ENCODE peak calls at places on chromosome 14, in eight cellular contexts. One of them, this sample, is unnamed.

GRCh38 chr14:57865450-57866198 is at the start of gene SLC35F4:
- DNase-seq in spleen: no peak
- DNase-seq in GM12892: peak; percentile 5
- DNase-seq in HCT116: no peak
- DNase-seq in stomach: no peak
- DNase-seq in HepG2: no peak
- DNase-seq in transverse colon: no peak
- DNase-seq in upper lobe of left lung: peak; percentile 75
- DNase-seq in this sample: no peak

GRCh38 chr14:66508846-66509621 is 1.1 kb downstream of the GPHN start:
- DNase-seq in stomach: no peak
- DNase-seq in GM12892: peak; percentile 42
- DNase-seq in HepG2: no peak
- DNase-seq in spleen: peak; percentile 85
- DNase-seq in transverse colon: peak; percentile 50
- DNase-seq in upper lobe of left lung: peak; percentile 87
- DNase-seq in HCT116: no peak
- DNase-seq in this sample: peak; percentile 37

GRCh38 chr14:68361231-68361630 is 431.6 kb downstream of the ZFP36L1 start:
- DNase-seq in HepG2: no peak
- DNase-seq in upper lobe of left lung: no peak
- DNase-seq in HCT116: no peak
- DNase-seq in stomach: no peak
- DNase-seq in spleen: no peak
- DNase-seq in transverse colon: no peak
- DNase-seq in GM12892: no peak
- DNase-seq in this sample: no peak

GRCh38 chr14:91246051-91246852 is 1.7 kb upstream of the GPR68 start:
- DNase-seq in stomach: no peak
- DNase-seq in HCT116: no peak
- DNase-seq in transverse colon: peak; percentile 43
- DNase-seq in GM12892: no peak
- DNase-seq in upper lobe of left lung: peak; percentile 60
- DNase-seq in HepG2: no peak
- DNase-seq in spleen: peak; percentile 78
- DNase-seq in this sample: no peak

GRCh38 chr14:93103392-93104080 is 12.2 kb downstream of the ITPK1 start:
- DNase-seq in HepG2: no peak
- DNase-seq in upper lobe of left lung: no peak
- DNase-seq in HCT116: no peak
- DNase-seq in GM12892: peak; percentile 86
- DNase-seq in spleen: peak; percentile 94
- DNase-seq in stomach: peak; percentile 74
- DNase-seq in transverse colon: peak; percentile 83
- DNase-seq in this sample: no peak

GRCh38 chr14:103871596-103872480 is 24.5 kb upstream of the PPP1R13B start:
- DNase-seq in spleen: peak; percentile 91
- DNase-seq in upper lobe of left lung: peak; percentile 97
- DNase-seq in stomach: peak; percentile 91
- DNase-seq in transverse colon: peak; percentile 89
- DNase-seq in HepG2: no peak
- DNase-seq in HCT116: no peak
- DNase-seq in GM12892: peak; percentile 87
- DNase-seq in this sample: peak; percentile 82

GRCh38 chr14:60174352-60175254 is 9.4 kb upstream of the DHRS7 start:
- DNase-seq in transverse colon: no peak
- DNase-seq in upper lobe of left lung: no peak
- DNase-seq in GM12892: no peak
- DNase-seq in HepG2: no peak
- DNase-seq in stomach: no peak
- DNase-seq in HCT116: no peak
- DNase-seq in spleen: no peak
- DNase-seq in this sample: no peak

GRCh38 chr14:68405959-68406358 is 386.9 kb downstream of the ZFP36L1 start:
- DNase-seq in HepG2: no peak
- DNase-seq in HCT116: no peak
- DNase-seq in stomach: no peak
- DNase-seq in upper lobe of left lung: no peak
- DNase-seq in spleen: no peak
- DNase-seq in GM12892: no peak
- DNase-seq in transverse colon: no peak
- DNase-seq in this sample: no peak

GRCh38 chr14:85587152-85587697 is 57.3 kb downstream of the FLRT2 start:
- DNase-seq in upper lobe of left lung: no peak
- DNase-seq in HCT116: no peak
- DNase-seq in GM12892: no peak
- DNase-seq in transverse colon: no peak
- DNase-seq in spleen: no peak
- DNase-seq in stomach: no peak
- DNase-seq in HepG2: no peak
- DNase-seq in this sample: peak; percentile 39

GRCh38 chr14:85594217-85594616 is 64.3 kb downstream of the FLRT2 start:
- DNase-seq in stomach: no peak
- DNase-seq in upper lobe of left lung: no peak
- DNase-seq in transverse colon: no peak
- DNase-seq in spleen: no peak
- DNase-seq in HepG2: no peak
- DNase-seq in HCT116: no peak
- DNase-seq in GM12892: no peak
- DNase-seq in this sample: no peak

GRCh38 chr14:85596562-85596961 is 66.6 kb downstream of the FLRT2 start:
- DNase-seq in GM12892: no peak
- DNase-seq in HCT116: no peak
- DNase-seq in stomach: no peak
- DNase-seq in spleen: no peak
- DNase-seq in transverse colon: no peak
- DNase-seq in upper lobe of left lung: no peak
- DNase-seq in HepG2: no peak
- DNase-seq in this sample: no peak

GRCh38 chr14:85595981-85596380 is 66.0 kb downstream of the FLRT2 start:
- DNase-seq in spleen: no peak
- DNase-seq in upper lobe of left lung: no peak
- DNase-seq in transverse colon: no peak
- DNase-seq in stomach: no peak
- DNase-seq in HepG2: no peak
- DNase-seq in GM12892: no peak
- DNase-seq in HCT116: no peak
- DNase-seq in this sample: no peak

DNA sequence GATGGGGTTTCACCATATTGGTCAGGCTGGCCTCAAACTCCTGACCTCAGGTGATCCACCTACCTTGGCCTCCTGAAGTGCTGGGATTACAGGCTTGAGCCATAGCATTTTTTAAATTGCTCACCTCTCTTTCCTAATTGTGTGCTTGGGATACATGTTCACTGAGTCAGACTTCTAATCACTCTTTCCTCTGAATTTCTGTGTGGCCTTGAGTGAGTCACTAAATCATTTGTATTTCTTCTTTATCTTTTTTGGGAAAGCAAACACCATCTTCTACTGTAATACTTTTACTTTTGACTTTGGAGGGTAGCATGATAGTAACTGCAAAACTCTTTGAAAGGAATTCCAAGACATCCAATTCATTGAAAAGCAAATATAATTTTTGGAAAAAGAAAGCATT is 60.8 kb downstream of the FLRT2 start:
- DNase-seq in HepG2: peak; percentile 16
- DNase-seq in spleen: no peak
- DNase-seq in transverse colon: no peak
- DNase-seq in upper lobe of left lung: no peak
- DNase-seq in GM12892: no peak
- DNase-seq in HCT116: no peak
- DNase-seq in stomach: no peak
- DNase-seq in this sample: no peak
- TF ChIP-seq POLR2AphosphoS5 in HepG2: no peak
- TF ChIP-seq POLR2AphosphoS5 in spleen: no peak
- TF ChIP-seq POLR2AphosphoS5 in transverse colon: no peak
- TF ChIP-seq POLR2AphosphoS5 in upper lobe of left lung: no peak
- TF ChIP-seq POLR2AphosphoS5 in GM12892: no peak
- TF ChIP-seq POLR2AphosphoS5 in HCT116: no peak
- TF ChIP-seq POLR2AphosphoS5 in stomach: no peak
- TF ChIP-seq POLR2AphosphoS5 in this sample: no peak

DNA sequence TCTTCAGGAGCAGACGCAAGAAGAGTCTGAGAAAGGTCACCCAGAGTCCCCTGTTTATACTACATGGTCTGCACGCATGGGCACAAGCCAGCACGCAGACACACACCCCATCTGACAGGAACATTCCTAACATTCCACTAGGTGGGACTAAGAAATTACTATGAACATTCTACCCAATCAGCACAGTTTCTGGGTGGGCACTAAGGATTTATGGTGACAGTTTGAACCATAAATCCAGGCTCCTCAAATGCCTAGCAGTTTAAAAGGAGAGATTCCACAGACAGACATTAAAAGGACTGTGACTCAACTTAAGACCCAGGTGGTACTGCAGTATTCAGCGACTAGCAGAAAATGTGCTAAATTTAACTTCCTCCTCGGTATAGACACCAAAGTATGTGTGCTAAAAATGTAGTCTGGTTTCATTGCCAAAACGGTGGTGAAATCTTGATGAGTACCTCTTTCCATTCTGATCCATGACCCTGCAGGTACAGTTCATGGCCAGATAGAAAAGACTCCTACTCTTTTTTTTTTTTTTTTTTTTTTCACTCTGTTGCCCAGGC is 16.2 kb downstream of the ABHD4 start:
- DNase-seq in HCT116: peak; percentile 76
- DNase-seq in stomach: no peak
- DNase-seq in spleen: no peak
- DNase-seq in GM12892: no peak
- DNase-seq in HepG2: peak; percentile 83
- DNase-seq in upper lobe of left lung: no peak
- DNase-seq in transverse colon: no peak
- DNase-seq in this sample: peak; percentile 50
- TF ChIP-seq POLR2A in HCT116: no peak
- TF ChIP-seq POLR2A in stomach: no peak
- TF ChIP-seq POLR2A in spleen: no peak
- TF ChIP-seq POLR2A in GM12892: no peak
- TF ChIP-seq POLR2A in HepG2: no peak
- TF ChIP-seq POLR2A in upper lobe of left lung: no peak
- TF ChIP-seq POLR2A in transverse colon: no peak
- TF ChIP-seq POLR2A in this sample: no peak

DNA sequence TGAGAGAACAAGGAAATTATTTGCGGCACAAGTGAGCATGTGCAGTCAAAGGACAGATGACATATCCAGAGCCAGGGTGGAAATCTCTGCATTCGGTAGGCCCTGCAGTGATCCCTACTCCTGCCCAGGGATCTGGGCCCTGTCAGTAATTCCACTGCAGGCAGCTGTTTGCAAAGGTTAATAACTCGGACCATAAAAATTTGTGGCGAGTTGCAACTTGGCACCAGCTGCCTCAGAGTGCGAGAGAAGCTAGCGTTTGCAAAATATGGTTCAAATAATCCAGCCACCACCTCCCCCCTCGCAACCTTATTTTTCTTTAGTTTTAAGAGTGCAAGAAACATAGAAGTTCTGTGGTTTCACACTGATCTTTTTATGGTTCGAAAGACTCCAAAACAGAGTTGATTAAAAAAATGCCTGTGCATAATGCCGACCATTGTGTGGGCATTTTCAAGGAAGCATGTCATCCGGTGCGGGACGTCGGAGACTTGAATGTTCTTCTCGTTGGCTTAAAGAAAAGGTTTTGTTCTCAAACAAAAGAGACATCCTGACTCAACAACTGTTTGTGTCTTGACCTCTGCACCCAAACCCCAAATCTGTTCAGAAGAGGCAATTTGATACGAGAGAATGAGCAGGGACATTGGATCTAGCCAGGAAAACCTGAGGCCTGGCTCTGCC is 224.4 kb downstream of the BCL11B start:
- DNase-seq in GM12892: no peak
- DNase-seq in HepG2: no peak
- DNase-seq in spleen: no peak
- DNase-seq in HCT116: no peak
- DNase-seq in upper lobe of left lung: no peak
- DNase-seq in stomach: no peak
- DNase-seq in transverse colon: no peak
- DNase-seq in this sample: no peak
- TF ChIP-seq POLR2AphosphoS5 in GM12892: no peak
- TF ChIP-seq POLR2AphosphoS5 in HepG2: no peak
- TF ChIP-seq POLR2AphosphoS5 in spleen: no peak
- TF ChIP-seq POLR2AphosphoS5 in HCT116: no peak
- TF ChIP-seq POLR2AphosphoS5 in upper lobe of left lung: no peak
- TF ChIP-seq POLR2AphosphoS5 in stomach: no peak
- TF ChIP-seq POLR2AphosphoS5 in transverse colon: no peak
- TF ChIP-seq POLR2AphosphoS5 in this sample: no peak

GRCh38 chr14:32938719-32939253 is at the start of gene NPAS3:
- DNase-seq in stomach: no peak
- DNase-seq in upper lobe of left lung: peak; percentile 86
- DNase-seq in HCT116: no peak
- DNase-seq in spleen: no peak
- DNase-seq in GM12892: no peak
- DNase-seq in HepG2: no peak
- DNase-seq in transverse colon: no peak
- DNase-seq in this sample: no peak

GRCh38 chr14:32940066-32940651 is 1.5 kb downstream of the NPAS3 start:
- DNase-seq in stomach: no peak
- DNase-seq in upper lobe of left lung: no peak
- DNase-seq in spleen: no peak
- DNase-seq in HepG2: no peak
- DNase-seq in HCT116: no peak
- DNase-seq in transverse colon: no peak
- DNase-seq in GM12892: no peak
- DNase-seq in this sample: no peak

GRCh38 chr14:32941668-32942065 is 3.0 kb downstream of the NPAS3 start:
- DNase-seq in GM12892: no peak
- DNase-seq in HepG2: no peak
- DNase-seq in spleen: no peak
- DNase-seq in transverse colon: no peak
- DNase-seq in upper lobe of left lung: no peak
- DNase-seq in stomach: no peak
- DNase-seq in HCT116: no peak
- DNase-seq in this sample: no peak

GRCh38 chr14:32940711-32941667 is 2.3 kb downstream of the NPAS3 start:
- DNase-seq in spleen: no peak
- DNase-seq in HepG2: no peak
- DNase-seq in stomach: no peak
- DNase-seq in transverse colon: no peak
- DNase-seq in GM12892: no peak
- DNase-seq in upper lobe of left lung: no peak
- DNase-seq in HCT116: no peak
- DNase-seq in this sample: no peak

DNA sequence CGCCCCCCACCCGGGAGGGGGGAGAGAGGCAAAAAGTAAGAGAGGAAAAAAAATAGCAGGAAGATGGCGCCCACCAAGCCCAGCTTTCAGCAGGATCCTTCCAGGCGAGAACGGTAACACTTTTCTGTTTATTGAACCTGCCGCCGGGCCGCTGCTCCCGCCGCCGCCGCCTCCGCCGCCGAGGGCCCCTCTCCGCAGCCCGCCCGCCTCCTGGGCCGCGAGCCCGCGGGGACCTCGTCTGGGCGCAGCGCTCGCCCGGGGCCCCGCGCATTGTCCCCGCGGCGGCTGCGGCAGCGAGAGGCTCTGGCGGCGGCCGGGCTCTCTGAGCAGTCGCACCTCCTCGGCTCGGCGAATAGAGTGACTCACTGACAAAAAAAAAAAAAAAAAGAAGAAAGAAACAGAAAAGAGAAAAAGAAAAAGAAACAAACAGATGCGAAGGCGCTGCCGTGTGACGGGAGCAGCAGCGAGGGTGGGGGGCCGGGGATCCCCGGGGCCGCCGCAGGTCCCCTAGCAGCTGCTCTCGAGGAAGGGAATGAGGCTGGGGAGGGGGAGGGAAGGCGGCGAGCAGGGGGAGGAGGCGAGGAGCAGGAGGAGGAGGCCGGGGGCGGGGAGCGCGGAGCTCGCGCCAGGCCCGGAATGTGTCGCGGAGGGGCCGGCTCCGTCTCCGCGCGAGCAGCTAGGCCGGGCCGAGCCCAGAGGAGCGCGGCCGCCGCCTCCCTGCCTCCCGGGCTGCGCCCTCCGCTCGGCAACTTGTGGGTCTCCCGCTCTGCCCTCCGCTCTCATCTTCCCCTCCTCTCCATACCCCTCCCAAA is 781 bp downstream of the NPAS3 start:
- DNase-seq in HCT116: no peak
- DNase-seq in upper lobe of left lung: peak; percentile 90
- DNase-seq in stomach: peak; percentile 68
- DNase-seq in spleen: peak; percentile 83
- DNase-seq in GM12892: no peak
- DNase-seq in HepG2: no peak
- DNase-seq in transverse colon: peak; percentile 70
- DNase-seq in this sample: peak; percentile 70
- TF ChIP-seq POLR2A in HCT116: no peak
- TF ChIP-seq POLR2A in upper lobe of left lung: no peak
- TF ChIP-seq POLR2A in stomach: no peak
- TF ChIP-seq POLR2A in spleen: no peak
- TF ChIP-seq POLR2A in GM12892: no peak
- TF ChIP-seq POLR2A in HepG2: no peak
- TF ChIP-seq POLR2A in transverse colon: peak; percentile 31
- TF ChIP-seq POLR2A in this sample: no peak

This sample was measured in prostate gland.